ENCODE peak calls at places on chromosomes 16 and 17, in eight cellular contexts. A is prostate gland, H is transverse colon, M is HL-60, D is sigmoid colon, L is stomach, T is Panc1, U is suprapubic skin. K is an unnamed sample. For H3K27me3, the result is how much of the 10 kb centered on the place peaks cover.

GRCh38 chr16:49827806-49828428 is 28.0 kb downstream of the ZNF423 start:
- DNase-seq in A (no peak), H (no peak), M (no peak), D (no peak), L (no peak), T (no peak), U (no peak), K (no peak)

GRCh38 chr16:63447121-63447520 is 1410.9 kb upstream of the CDH8 start:
- DNase-seq in A (no peak), H (no peak), M (no peak), D (no peak), L (no peak), T (no peak), U (no peak), K (no peak)

GRCh38 chr16:31216552-31217530 is at the start of gene PYDC1:
- DNase-seq in A (no peak), H (no peak), M (no peak), D (no peak), L (no peak), T (no peak), U (no peak), K (no peak)

GRCh38 chr16:84071151-84071550 is 28.6 kb upstream of the SLC38A8 start:
- DNase-seq in A (no peak), H (no peak), M (no peak), D (no peak), L (no peak), T (no peak), U (no peak), K (no peak)

GRCh38 chr16:71504901-71505300 is 15.8 kb upstream of the ZNF19 start:
- DNase-seq in A (no peak), H (no peak), M (no peak), D (no peak), L (no peak), T (no peak), U (no peak), K (no peak)

GRCh38 chr17:49694847-49695697 is 12.7 kb downstream of the SLC35B1 start:
- DNase-seq in A (peak), H (peak), M (peak), D (peak), L (peak), T (no peak), U (no peak), K (no peak)

GRCh38 chr17:28291780-28292330 is 27.1 kb upstream of the TMEM97 start:
- DNase-seq in A (no peak), H (no peak), M (no peak), D (no peak), L (no peak), T (no peak), U (no peak), K (no peak)

GRCh38 chr17:30363715-30364202 is 15.0 kb upstream of the CPD start:
- DNase-seq in A (no peak), H (peak), M (peak), D (no peak), L (peak), T (peak), U (no peak), K (peak)

GRCh38 chr17:6153416-6153815 is 83.2 kb downstream of the WSCD1 start:
- DNase-seq in A (no peak), H (no peak), M (no peak), D (no peak), L (no peak), T (no peak), U (no peak), K (no peak)

GRCh38 chr16:85104147-85104546 is 8.1 kb downstream of the CIBAR2 start:
- DNase-seq in A (no peak), H (no peak), M (no peak), D (no peak), L (no peak), T (no peak), U (no peak), K (no peak)

GRCh38 chr17:59853168-59853918 is 39.4 kb downstream of the TUBD1 start:
- DNase-seq in A (peak), H (peak), M (peak), D (peak), L (peak), T (peak), U (no peak), K (peak)

GRCh38 chr17:61209099-61209439 is 190.6 kb upstream of the TBX2 start:
- DNase-seq in A (no peak), H (no peak), M (no peak), D (no peak), L (no peak), T (no peak), U (no peak), K (no peak)

GRCh38 chr16:83835972-83836566 is 28.3 kb downstream of the HSBP1 start:
- DNase-seq in A (no peak), H (no peak), M (no peak), D (no peak), L (no peak), T (no peak), U (no peak), K (no peak)

GRCh38 chr17:75517277-75517865 is 1.0 kb downstream of the TSEN54 start:
- DNase-seq in A (no peak), H (peak), M (no peak), D (no peak), L (peak), T (no peak), U (no peak), K (no peak)

GRCh38 chr17:73393381-73393780 is 81.6 kb upstream of the CDC42EP4 start:
- DNase-seq in A (no peak), H (no peak), M (no peak), D (no peak), L (no peak), T (no peak), U (no peak), K (no peak)

GRCh38 chr17:68248199-68248825 is 469 bp downstream of the AMZ2 start:
- DNase-seq in A (peak), H (peak), M (no peak), D (peak), L (peak), T (no peak), U (no peak), K (no peak)

GRCh38 chr17:32277284-32277683 is 11.7 kb downstream of the RHBDL3 start:
- DNase-seq in A (no peak), H (no peak), M (no peak), D (no peak), L (no peak), T (no peak), U (no peak), K (no peak)

GRCh38 chr17:10025976-10026785 is 121.1 kb upstream of the RCVRN start:
- DNase-seq in A (no peak), H (no peak), M (no peak), D (no peak), L (no peak), T (no peak), U (no peak), K (no peak)

GRCh38 chr16:25553711-25554436 is 137.9 kb upstream of the HS3ST4 start:
- DNase-seq in A (no peak), H (no peak), M (no peak), D (no peak), L (no peak), T (no peak), U (no peak), K (no peak)

GRCh38 chr17:77601054-77601979 is 357.2 kb upstream of the TNRC6C start:
- DNase-seq in A (no peak), H (no peak), M (no peak), D (peak), L (peak), T (no peak), U (peak), K (no peak)

GRCh38 chr16:16877061-16877460 is 498.1 kb downstream of the NPIPA7 start:
- DNase-seq in A (no peak), H (no peak), M (no peak), D (no peak), L (no peak), T (no peak), U (peak), K (no peak)

GRCh38 chr16:84043486-84044107 is 1.0 kb upstream of the SLC38A8 start:
- DNase-seq in A (no peak), H (no peak), M (no peak), D (no peak), L (no peak), T (no peak), U (no peak), K (no peak)

GRCh38 chr17:32852811-32853210 is 24.1 kb downstream of the MYO1D start:
- DNase-seq in A (no peak), H (no peak), M (no peak), D (no peak), L (no peak), T (no peak), U (no peak), K (no peak)

GRCh38 chr17:38888842-38889241 is 19.0 kb downstream of the LASP1 start:
- DNase-seq in A (no peak), H (no peak), M (no peak), D (no peak), L (no peak), T (no peak), U (no peak), K (no peak)

GRCh38 chr16:67284699-67285646 is 5.6 kb downstream of the PLEKHG4 start:
- DNase-seq in A (peak), H (peak), M (no peak), D (no peak), L (peak), T (no peak), U (no peak), K (no peak)

GRCh38 chr17:73840829-73841228 is 196.6 kb upstream of the SDK2 start:
- DNase-seq in A (no peak), H (no peak), M (no peak), D (no peak), L (no peak), T (no peak), U (no peak), K (no peak)

GRCh38 chr16:3611145-3611977 is at the start of gene SLX4:
- DNase-seq in A (peak), H (peak), M (peak), D (peak), L (peak), T (peak), U (peak), K (peak)
- TF ChIP-seq POLR2AphosphoS5 in A (peak), H (peak), M (peak), D (peak), L (peak), T (peak), U (no peak), K (no peak)

GRCh38 chr16:88389621-88390160 is 6.9 kb downstream of the ZNF469 start:
- DNase-seq in A (no peak), H (no peak), M (no peak), D (no peak), L (no peak), T (no peak), U (no peak), K (no peak)
- H3K27me3 ChIP-seq in A (under half), H (under half), M (under half), D (under half), L (half or more), T (under half), U (half or more), K (under half)

GRCh38 chr16:56192644-56192960 is 1.3 kb downstream of the GNAO1 start:
- DNase-seq in A (no peak), H (no peak), M (no peak), D (no peak), L (no peak), T (no peak), U (no peak), K (no peak)

GRCh38 chr16:56192971-56193936 is 2.0 kb downstream of the GNAO1 start:
- DNase-seq in A (no peak), H (no peak), M (no peak), D (no peak), L (no peak), T (no peak), U (no peak), K (no peak)

GRCh38 chr16:56191807-56192643 is 736 bp downstream of the GNAO1 start:
- DNase-seq in A (no peak), H (no peak), M (no peak), D (no peak), L (no peak), T (no peak), U (no peak), K (no peak)

GRCh38 chr16:56195151-56195550 is 3.9 kb downstream of the GNAO1 start:
- DNase-seq in A (no peak), H (no peak), M (no peak), D (no peak), L (no peak), T (no peak), U (no peak), K (peak)

DNA sequence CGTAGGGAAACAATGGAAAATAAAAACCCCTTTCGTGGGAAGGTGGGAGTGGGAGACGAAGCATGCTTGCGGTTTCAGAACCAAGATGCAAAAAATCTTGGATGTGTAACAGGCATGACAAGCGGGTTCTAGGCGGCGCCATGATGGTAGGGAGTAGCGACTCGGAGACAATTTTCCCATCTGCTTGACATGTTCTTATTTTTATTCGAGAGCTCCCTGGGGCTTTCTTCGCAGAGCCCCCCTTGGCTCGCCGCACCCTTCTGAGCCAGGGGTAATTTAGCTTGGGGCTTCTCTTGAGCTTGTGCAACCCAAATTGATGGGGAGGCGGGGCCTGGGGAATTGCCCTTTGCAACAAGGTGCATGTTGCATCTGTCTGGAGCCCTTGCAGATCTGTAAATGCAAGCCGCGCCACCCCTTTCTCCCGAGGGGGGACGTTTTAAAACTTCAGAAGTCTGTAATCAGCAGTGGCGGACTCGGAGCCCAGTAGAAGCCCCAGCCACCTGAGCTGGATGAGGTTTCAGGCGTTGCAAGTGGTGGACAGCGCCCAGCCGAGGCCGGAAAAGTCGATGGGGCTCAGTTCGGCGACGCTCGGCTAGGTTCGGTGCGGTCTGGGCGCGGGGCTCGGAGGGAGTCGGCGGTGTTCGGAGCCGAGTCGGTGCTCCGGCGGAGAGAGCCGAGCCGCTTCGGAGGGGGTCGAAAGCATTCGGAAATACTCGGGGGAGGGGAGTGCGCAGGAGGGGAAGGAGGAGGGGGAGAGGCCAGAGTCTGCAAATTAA is 2.9 kb downstream of the GNAO1 start:
- DNase-seq in A (peak), H (peak), M (peak), D (peak), L (peak), T (no peak), U (no peak), K (peak)
- TF ChIP-seq POLR2AphosphoS5 in A (peak), H (no peak), M (no peak), D (no peak), L (no peak), T (no peak), U (no peak), K (no peak)

DNA sequence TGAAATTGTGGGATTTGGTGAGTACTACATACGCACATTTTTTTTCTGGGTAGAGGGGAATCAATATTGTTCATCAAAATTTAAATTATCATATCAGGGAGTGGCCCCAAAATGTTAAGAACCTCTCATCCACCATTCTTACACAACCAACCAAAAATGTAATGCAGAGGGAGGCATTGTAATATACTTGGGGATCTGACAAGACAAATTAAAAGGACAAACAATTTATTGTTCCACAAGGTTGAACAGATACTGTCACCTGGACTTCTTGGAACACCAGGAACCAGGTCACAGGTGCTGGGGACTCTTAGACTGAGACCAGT is 14.7 kb upstream of the HOXB9 start:
- DNase-seq in A (no peak), H (no peak), M (no peak), D (no peak), L (no peak), T (no peak), U (no peak), K (no peak)
- H3K27me3 ChIP-seq in A (under half), H (half or more), M (half or more), D (under half), L (half or more), T (under half), U (half or more), K (half or more)

GRCh38 chr17:82212331-82213250 is at the start of gene CCDC57:
- DNase-seq in A (peak), H (peak), M (peak), D (peak), L (peak), T (no peak), U (no peak), K (no peak)
- TF ChIP-seq POLR2AphosphoS5 in A (peak), H (peak), M (peak), D (peak), L (peak), T (peak), U (peak), K (peak)